ENCODE peak calls at places on chromosomes 6 and 20, in nine cellular contexts. E is GM04504; V is posterior cingulate gyrus; O is posterior vena cava; L is activated T-cell treated with anti-CD3 and anti-CD28 coated beads, Interleukin-2, amount 50 U/mL, for 48 hours; Q is cardiac septum; H is hepatocyte; G is C1 segment of cervical spinal cord; R is tibial artery. K is an unnamed sample.

GRCh38 chr6:157068691-157069228 is 254.6 kb downstream of the TMEM242 start:
- DNase-seq in R (no peak), L (no peak), G (no peak), E (no peak), Q (no peak), O (no peak), H (no peak), V (no peak), K (no peak)

GRCh38 chr20:16064991-16065707 is 508.1 kb downstream of the KIF16B start:
- DNase-seq in L (no peak), Q (no peak), O (no peak), R (no peak), H (no peak), G (no peak), V (no peak), E (no peak), K (no peak)

GRCh38 chr20:35502352-35502751 is 27.1 kb downstream of the C20orf173 start:
- DNase-seq in Q (no peak), O (no peak), R (no peak), E (no peak), L (no peak), H (no peak), G (no peak), V (no peak), K (no peak)

GRCh38 chr6:24524329-24524728 is 29.6 kb downstream of the ALDH5A1 start:
- DNase-seq in Q (no peak), L (no peak), E (no peak), O (no peak), R (no peak), G (no peak), H (no peak), V (no peak), K (no peak)

GRCh38 chr6:14877758-14878157 is 368.1 kb upstream of the JARID2 start:
- DNase-seq in R (no peak), L (peak; percentile 52), E (no peak), O (peak; percentile 58), Q (no peak), V (no peak), G (no peak), H (no peak), K (no peak)

GRCh38 chr6:14129572-14129971 is 12.0 kb downstream of the CD83 start:
- DNase-seq in L (no peak), H (peak; percentile 84), Q (no peak), O (no peak), E (peak; percentile 24), V (peak; percentile 45), G (peak; percentile 29), R (peak; percentile 26), K (no peak)

GRCh38 chr6:6492675-6493074 is 95.8 kb upstream of the LY86 start:
- DNase-seq in H (no peak), Q (no peak), E (no peak), L (no peak), G (no peak), R (peak; percentile 38), O (no peak), V (no peak), K (no peak)

GRCh38 chr20:1424336-1424735 is 31.5 kb upstream of the FKBP1A start:
- DNase-seq in Q (no peak), V (no peak), H (no peak), L (no peak), G (no peak), R (no peak), O (no peak), E (no peak), K (no peak)

GRCh38 chr6:42028234-42029061 is 21.9 kb upstream of the TAF8 start:
- DNase-seq in O (peak; percentile 83), G (no peak), H (peak; percentile 67), E (no peak), V (no peak), R (no peak), L (no peak), Q (peak; percentile 84), K (no peak)

GRCh38 chr6:73631849-73632248 is 21.9 kb downstream of the SLC17A5 start:
- DNase-seq in O (no peak), R (no peak), V (no peak), L (no peak), H (no peak), E (no peak), G (no peak), Q (no peak), K (no peak)

GRCh38 chr6:144151010-144151727 is 852 bp downstream of the STX11 start:
- DNase-seq in L (peak; percentile 75), V (no peak), H (peak; percentile 28), G (no peak), E (no peak), R (no peak), O (no peak), Q (peak; percentile 77), K (peak; percentile 84)

K was measured in activated effector memory CD4-positive, alpha-beta T cell treated with anti-CD3 and anti-CD28 coated beads, Interleukin-2, amount 50 U/mL, for 16 hours.